ENCODE peak calls at places on chromosome 1, in five cellular contexts. P, S, F, L and R are unnamed samples.

GRCh38 chr1:12109901-12110300 is 46.8 kb downstream of the TNFRSF8 start:
- DNase-seq in F (no peak), S (no peak), P (no peak), L (no peak), R (no peak)

GRCh38 chr1:24045766-24046165 is 65.6 kb upstream of the SRSF10 start:
- DNase-seq in P (no peak), S (no peak), F (no peak), L (no peak), R (no peak)

GRCh38 chr1:240739139-240739538 is 127.2 kb upstream of the GREM2 start:
- DNase-seq in L (no peak), S (no peak), F (no peak), P (no peak), R (no peak)

GRCh38 chr1:66208631-66209030 is 325.3 kb upstream of the SGIP1 start:
- DNase-seq in S (no peak), F (no peak), L (no peak), P (no peak), R (no peak)

GRCh38 chr1:215819114-215819513 is 252.0 kb downstream of the KCTD3 start:
- DNase-seq in P (no peak), F (no peak), L (no peak), S (no peak), R (no peak)

GRCh38 chr1:1623631-1624442 is 8.1 kb upstream of the MMP23B start:
- DNase-seq in F (no peak), L (no peak), S (no peak), P (no peak), R (no peak)

GRCh38 chr1:32201011-32201855 is 838 bp downstream of the CCDC28B start:
- DNase-seq in S (no peak), F (peak), L (peak), P (peak), R (no peak)

GRCh38 chr1:25676488-25676887 is 59.9 kb downstream of the MAN1C1 start:
- DNase-seq in L (no peak), S (no peak), F (no peak), P (no peak), R (no peak)

GRCh38 chr1:8303141-8303540 is 14.8 kb upstream of the SLC45A1 start:
- DNase-seq in L (no peak), F (no peak), S (no peak), P (no peak), R (no peak)

GRCh38 chr1:199029855-199030254 is 391.0 kb downstream of the PTPRC start:
- DNase-seq in S (no peak), L (no peak), P (no peak), F (no peak), R (no peak)

GRCh38 chr1:219081943-219082925 is 91.4 kb upstream of the LYPLAL1 start:
- DNase-seq in P (no peak), F (no peak), S (no peak), L (no peak), R (no peak)

GRCh38 chr1:219088778-219089557 is 84.7 kb upstream of the LYPLAL1 start:
- DNase-seq in S (peak), F (peak), P (no peak), L (no peak), R (no peak)

GRCh38 chr1:219086956-219087469 is 86.7 kb upstream of the LYPLAL1 start:
- DNase-seq in P (no peak), F (no peak), L (no peak), S (no peak), R (no peak)

GRCh38 chr1:219085082-219085481 is 88.6 kb upstream of the LYPLAL1 start:
- DNase-seq in L (no peak), S (no peak), F (no peak), P (no peak), R (no peak)

DNA sequence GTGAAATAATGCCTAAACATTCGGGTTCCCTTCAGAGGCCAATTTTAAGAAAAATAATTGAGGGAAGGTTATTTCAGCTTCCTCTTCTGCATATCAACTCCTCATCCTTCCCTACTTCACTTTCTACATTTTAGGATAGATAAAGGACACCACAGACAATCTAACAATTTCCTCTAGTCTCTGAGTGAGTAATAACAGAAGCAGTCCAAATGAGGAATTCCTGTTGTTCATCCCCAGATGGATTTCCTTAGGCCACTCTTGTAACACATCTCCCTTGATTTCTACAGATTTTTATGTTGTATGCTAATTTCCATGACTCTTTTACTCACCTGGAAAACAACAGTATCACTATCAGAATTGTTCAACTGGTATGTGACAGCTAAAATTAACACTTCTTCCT is 87.7 kb upstream of the LYPLAL1 start:
- DNase-seq in L (no peak), P (no peak), S (no peak), F (no peak), R (no peak)
- TF ChIP-seq SUZ12 in L (no peak), P (no peak), S (no peak), F (no peak), R (no peak)

DNA sequence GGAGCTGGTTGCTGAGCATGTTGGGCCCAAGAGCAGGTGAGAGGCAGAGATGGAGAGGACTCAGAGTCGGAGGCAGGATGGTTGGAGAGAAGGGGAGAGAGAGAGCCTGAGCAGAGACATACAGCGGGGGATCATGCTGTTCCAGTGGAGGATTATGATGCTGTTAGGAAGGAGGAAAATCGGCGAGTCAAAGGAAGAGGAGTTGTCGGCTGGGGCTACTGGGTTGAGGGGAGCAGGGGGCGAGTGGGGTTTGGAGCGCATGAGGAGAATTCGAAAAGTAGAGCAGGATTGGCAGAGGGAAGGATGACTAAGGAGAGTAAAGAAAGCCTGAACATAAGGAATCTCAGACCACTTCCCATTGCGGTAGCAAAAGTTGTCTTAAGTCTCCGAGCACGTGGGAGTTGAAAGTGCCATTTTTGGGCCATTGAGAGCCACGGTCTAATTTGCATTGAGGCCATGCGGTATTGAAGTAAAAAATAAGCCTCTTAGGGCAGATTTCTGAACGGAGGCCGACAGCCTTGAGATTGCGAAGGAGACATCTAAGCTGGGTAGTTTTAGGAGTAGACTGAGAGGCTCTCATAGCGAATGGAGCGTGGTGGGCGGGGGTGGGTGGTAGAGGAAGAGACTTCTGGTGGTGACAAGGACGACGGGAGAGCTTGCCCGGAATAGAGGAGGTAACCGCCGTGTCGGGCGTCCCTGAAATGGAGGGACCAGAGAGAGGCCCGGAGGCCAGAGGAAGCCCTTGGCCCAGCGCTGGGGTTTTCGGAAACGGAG is 140.4 kb upstream of the ETV3 start:
- DNase-seq in S (no peak), P (no peak), L (no peak), F (no peak), R (no peak)
- TF ChIP-seq SUZ12 in S (no peak), P (no peak), L (no peak), F (no peak), R (no peak)

DNA sequence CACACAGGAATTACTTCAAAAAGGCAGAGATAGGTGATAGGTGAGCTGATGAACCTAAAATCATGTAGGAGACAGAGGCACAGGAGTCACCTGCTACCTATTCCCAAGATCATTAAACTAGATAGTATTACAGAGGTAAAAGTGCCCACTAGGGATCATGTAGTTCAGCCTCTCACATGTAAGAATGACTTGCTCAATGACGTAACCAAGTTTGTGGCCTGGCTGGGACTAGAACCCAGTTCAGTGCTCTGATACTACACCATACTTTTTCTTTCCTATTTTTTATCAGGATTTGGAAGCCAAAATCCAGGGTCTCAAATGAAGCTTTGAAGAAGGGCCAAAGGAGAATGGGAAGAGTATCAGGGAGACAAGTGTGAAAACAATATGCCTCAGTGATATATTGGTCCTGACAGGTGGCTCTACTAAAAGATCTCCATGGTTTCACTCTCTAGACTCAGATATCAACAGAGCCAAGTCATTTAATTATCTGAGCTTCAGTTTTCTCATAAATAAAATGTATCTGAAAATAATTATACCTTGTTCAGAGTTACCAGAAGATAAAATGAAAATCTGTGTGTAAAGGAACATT is 87.3 kb upstream of the SLFNL1 start:
- DNase-seq in L (no peak), S (no peak), P (no peak), F (no peak), R (no peak)
- TF ChIP-seq SUZ12 in L (no peak), S (no peak), P (no peak), F (no peak), R (no peak)

DNA sequence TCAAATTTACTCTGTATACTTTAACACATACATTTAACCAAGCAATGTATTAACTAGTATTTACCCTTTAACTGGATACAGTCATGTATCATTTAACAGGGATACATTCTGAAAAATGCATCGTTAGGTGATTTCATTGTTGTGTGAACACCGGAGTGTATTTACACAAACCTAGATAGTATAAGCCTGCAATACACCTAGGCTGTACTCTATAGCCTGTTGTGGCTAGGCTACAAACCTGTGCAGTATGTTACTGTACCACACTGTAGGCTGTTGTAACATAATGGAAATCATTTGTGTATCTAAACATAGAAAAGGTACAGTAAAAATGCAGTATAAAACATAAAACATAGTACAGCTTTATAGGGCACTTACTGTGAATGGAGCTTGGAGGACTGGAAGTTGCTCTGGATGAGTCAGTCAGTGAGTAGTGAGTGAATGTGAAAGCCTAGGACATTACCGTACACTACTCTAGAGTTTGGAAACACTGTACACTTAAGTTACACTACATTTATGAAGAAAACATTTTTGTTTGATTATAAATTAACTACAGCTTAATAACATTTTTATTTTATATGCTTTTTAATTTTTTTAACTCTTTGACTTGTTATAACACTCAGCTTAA is 21.3 kb downstream of the RGS4 start:
- DNase-seq in F (no peak), L (no peak), P (no peak), S (no peak), R (no peak)
- TF ChIP-seq SUZ12 in F (no peak), L (no peak), P (no peak), S (no peak), R (no peak)

GRCh38 chr1:182626527-182626926 is 22.3 kb upstream of the RGS16 start:
- DNase-seq in F (no peak), P (no peak), S (no peak), L (no peak), R (no peak)
- TF ChIP-seq SUZ12 in F (no peak), P (no peak), S (no peak), L (no peak), R (no peak)

GRCh38 chr1:111598534-111598933 is 21.1 kb upstream of the RAP1A start:
- DNase-seq in P (no peak), L (no peak), S (no peak), F (no peak), R (no peak)

GRCh38 chr1:111594128-111594693 is 25.4 kb upstream of the RAP1A start:
- DNase-seq in F (no peak), P (no peak), S (no peak), L (no peak), R (no peak)

GRCh38 chr1:111595807-111596206 is 23.8 kb upstream of the RAP1A start:
- DNase-seq in S (no peak), P (no peak), F (no peak), L (no peak), R (no peak)

GRCh38 chr1:111597433-111597832 is 22.2 kb upstream of the RAP1A start:
- DNase-seq in F (no peak), S (no peak), L (no peak), P (no peak), R (no peak)

DNA sequence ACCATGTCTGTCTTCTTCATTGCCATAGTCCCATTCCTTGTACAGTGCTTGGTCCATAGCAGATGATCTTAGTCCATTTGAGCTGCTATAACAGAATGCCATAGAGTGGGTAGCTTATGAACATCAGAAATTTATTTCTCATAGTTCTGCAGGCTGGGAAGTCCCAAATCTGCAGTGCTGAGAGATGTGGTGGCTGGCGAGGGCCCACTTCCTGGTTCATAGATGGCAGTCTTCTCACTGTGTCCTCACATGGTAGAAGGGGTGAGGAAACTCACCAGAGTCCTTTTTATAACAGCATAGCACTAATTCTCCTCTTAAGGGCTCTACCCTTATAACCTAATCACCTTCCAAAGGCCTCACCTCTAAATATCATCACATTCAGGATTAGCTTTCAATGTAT is 23.1 kb upstream of the RAP1A start:
- DNase-seq in L (no peak), P (no peak), F (no peak), S (no peak), R (no peak)
- TF ChIP-seq SUZ12 in L (no peak), P (no peak), F (no peak), S (no peak), R (no peak)